ENCODE peak calls at places on chromosomes 6 and 20, in six cellular contexts. R, P, W, B, Z and X are unnamed samples.

GRCh38 chr6:154510144-154510905 is at the start of gene CNKSR3:
- DNase-seq in R (peak; percentile 99), P (peak; percentile 88), W (peak; percentile 88), B (peak; percentile 65), Z (peak; percentile 59), X (peak; percentile 84)

GRCh38 chr6:17919494-17919893 is 67.9 kb downstream of the KIF13A start:
- DNase-seq in R (no peak), P (no peak), W (no peak), B (no peak), Z (no peak), X (no peak)

GRCh38 chr20:46563170-46563847 is 12.9 kb upstream of the OCSTAMP start:
- DNase-seq in R (no peak), P (no peak), W (no peak), B (peak; percentile 56), Z (peak; percentile 47), X (peak; percentile 60)

GRCh38 chr6:14817068-14817467 is 428.8 kb upstream of the JARID2 start:
- DNase-seq in R (peak; percentile 21), P (no peak), W (no peak), B (no peak), Z (no peak), X (no peak)

GRCh38 chr20:8303651-8304050 is 171.6 kb downstream of the PLCB1 start:
- DNase-seq in R (no peak), P (no peak), W (no peak), B (no peak), Z (no peak), X (no peak)

GRCh38 chr6:13528232-13528631 is 40.8 kb upstream of the GFOD1 start:
- DNase-seq in R (no peak), P (peak; percentile 30), W (no peak), B (no peak), Z (no peak), X (no peak)

GRCh38 chr6:31948753-31949413 is 3.0 kb downstream of the CFB start:
- DNase-seq in R (no peak), P (peak; percentile 49), W (peak; percentile 93), B (no peak), Z (no peak), X (no peak)

GRCh38 chr6:3798211-3798909 is 46.8 kb upstream of the PXDC1 start:
- DNase-seq in R (peak; percentile 86), P (no peak), W (no peak), B (no peak), Z (no peak), X (no peak)

GRCh38 chr6:34610819-34611477 is 54.8 kb upstream of the SPDEF start:
- DNase-seq in R (no peak), P (peak; percentile 94), W (peak; percentile 70), B (no peak), Z (no peak), X (no peak)

GRCh38 chr20:61942526-61942925 is 123.2 kb downstream of the TAF4 start:
- DNase-seq in R (no peak), P (no peak), W (no peak), B (no peak), Z (no peak), X (no peak)

GRCh38 chr6:41423002-41423401 is 87.6 kb downstream of the NCR2 start:
- DNase-seq in R (no peak), P (no peak), W (no peak), B (no peak), Z (no peak), X (no peak)

GRCh38 chr6:40894962-40895799 is 143.8 kb downstream of the UNC5CL start:
- DNase-seq in R (no peak), P (peak; percentile 74), W (peak; percentile 49), B (no peak), Z (peak; percentile 36), X (peak; percentile 34)

GRCh38 chr6:30612687-30613248 is 4.3 kb downstream of the PPP1R10 start:
- DNase-seq in R (no peak), P (peak; percentile 37), W (no peak), B (no peak), Z (no peak), X (no peak)